ENCODE peak calls at places on chromosomes 12 and 14, in five cellular contexts. Y, X, P, F and E are unnamed samples.
A peak's percentile ranks its signal among the peaks of the same experiment; 100 is the strongest.

GRCh38 chr12:64895541-64895940 is 71.1 kb downstream of the TBC1D30 start:
- DNase-seq in X (no peak), P (no peak), F (no peak), Y (no peak), E (no peak)

GRCh38 chr12:2076196-2076570 is 23.4 kb downstream of the CACNA1C start:
- DNase-seq in P (no peak), F (no peak), Y (no peak), X (no peak), E (no peak)

GRCh38 chr12:15155271-15155670 is 65.9 kb downstream of the RERG start:
- DNase-seq in F (no peak), X (peak; percentile 41), Y (no peak), P (no peak), E (no peak)

GRCh38 chr12:87120440-87120839 is 864.2 kb upstream of the MGAT4C start:
- DNase-seq in X (no peak), F (no peak), P (no peak), Y (no peak), E (no peak)

GRCh38 chr14:34213332-34213731 is 248.7 kb downstream of the SPTSSA start:
- DNase-seq in X (no peak), Y (no peak), P (no peak), F (no peak), E (no peak)

GRCh38 chr14:100692859-100693558 is 33.7 kb upstream of the DLK1 start:
- DNase-seq in X (peak; percentile 98), F (no peak), Y (peak; percentile 72), P (no peak), E (no peak)

GRCh38 chr12:57242329-57242690 is 8.7 kb downstream of the STAC3 start:
- DNase-seq in F (no peak), X (no peak), Y (no peak), P (no peak), E (no peak)

GRCh38 chr14:96793547-96793946 is 3.6 kb upstream of the VRK1 start:
- DNase-seq in P (no peak), X (peak; percentile 24), Y (no peak), F (no peak), E (no peak)

GRCh38 chr14:102620413-102620812 is 28.0 kb downstream of the RCOR1 start:
- DNase-seq in X (no peak), P (no peak), F (no peak), Y (no peak), E (no peak)

GRCh38 chr12:106149096-106149784 is 10.5 kb upstream of the NUAK1 start:
- DNase-seq in Y (peak; percentile 37), F (no peak), X (no peak), P (no peak), E (no peak)

GRCh38 chr12:51393676-51394545 is 2.7 kb upstream of the GALNT6 start:
- DNase-seq in F (peak; percentile 63), P (no peak), Y (no peak), X (peak; percentile 42), E (peak; percentile 41)